ENCODE peak calls at places on chromosome 22, in ten cellular contexts. One of them, this sample, is unnamed.

GRCh38 chr22:29157759-29158535 is 47.7 kb upstream of the EMID1 start:
- DNase-seq in fibroblast of villous mesenchyme: no peak
- DNase-seq in activated naive CD4-positive, alpha-beta T cell: no peak
- DNase-seq in T follicular helper cell: no peak
- DNase-seq in psoas muscle: no peak
- DNase-seq in stimulated activated CD8-positive, alpha-beta memory T cell treated with anti-CD3 and anti-CD28 coated beads, Interleukin-4, amount 100 ng/mL, for 24 hours: no peak
- DNase-seq in immature natural killer cell: no peak
- DNase-seq in HTR-8/SVneo: no peak
- DNase-seq in endothelial cell: no peak
- DNase-seq in KBM-7: no peak
- DNase-seq in this sample: no peak

GRCh38 chr22:31579835-31580242 is 82.2 kb downstream of the PISD start:
- DNase-seq in stimulated activated CD8-positive, alpha-beta memory T cell treated with anti-CD3 and anti-CD28 coated beads, Interleukin-4, amount 100 ng/mL, for 24 hours: no peak
- DNase-seq in KBM-7: no peak
- DNase-seq in HTR-8/SVneo: no peak
- DNase-seq in fibroblast of villous mesenchyme: no peak
- DNase-seq in immature natural killer cell: no peak
- DNase-seq in psoas muscle: no peak
- DNase-seq in T follicular helper cell: no peak
- DNase-seq in endothelial cell: no peak
- DNase-seq in activated naive CD4-positive, alpha-beta T cell: no peak
- DNase-seq in this sample: peak

GRCh38 chr22:43101306-43101705 is 9.2 kb upstream of the BIK start:
- DNase-seq in fibroblast of villous mesenchyme: peak
- DNase-seq in psoas muscle: no peak
- DNase-seq in activated naive CD4-positive, alpha-beta T cell: no peak
- DNase-seq in KBM-7: no peak
- DNase-seq in immature natural killer cell: no peak
- DNase-seq in HTR-8/SVneo: no peak
- DNase-seq in stimulated activated CD8-positive, alpha-beta memory T cell treated with anti-CD3 and anti-CD28 coated beads, Interleukin-4, amount 100 ng/mL, for 24 hours: no peak
- DNase-seq in T follicular helper cell: no peak
- DNase-seq in endothelial cell: no peak
- DNase-seq in this sample: no peak

GRCh38 chr22:36405671-36406070 is 17.9 kb upstream of the MYH9 start:
- DNase-seq in fibroblast of villous mesenchyme: peak
- DNase-seq in immature natural killer cell: peak
- DNase-seq in stimulated activated CD8-positive, alpha-beta memory T cell treated with anti-CD3 and anti-CD28 coated beads, Interleukin-4, amount 100 ng/mL, for 24 hours: no peak
- DNase-seq in KBM-7: peak
- DNase-seq in activated naive CD4-positive, alpha-beta T cell: no peak
- DNase-seq in endothelial cell: no peak
- DNase-seq in T follicular helper cell: no peak
- DNase-seq in psoas muscle: no peak
- DNase-seq in HTR-8/SVneo: no peak
- DNase-seq in this sample: no peak

GRCh38 chr22:38890377-38890776 is 18.4 kb upstream of the CBX6 start:
- DNase-seq in activated naive CD4-positive, alpha-beta T cell: no peak
- DNase-seq in endothelial cell: no peak
- DNase-seq in stimulated activated CD8-positive, alpha-beta memory T cell treated with anti-CD3 and anti-CD28 coated beads, Interleukin-4, amount 100 ng/mL, for 24 hours: no peak
- DNase-seq in immature natural killer cell: no peak
- DNase-seq in KBM-7: no peak
- DNase-seq in fibroblast of villous mesenchyme: no peak
- DNase-seq in T follicular helper cell: no peak
- DNase-seq in HTR-8/SVneo: no peak
- DNase-seq in psoas muscle: no peak
- DNase-seq in this sample: no peak

GRCh38 chr22:45246060-45246985 is 5.6 kb upstream of the KIAA0930 start:
- DNase-seq in stimulated activated CD8-positive, alpha-beta memory T cell treated with anti-CD3 and anti-CD28 coated beads, Interleukin-4, amount 100 ng/mL, for 24 hours: no peak
- DNase-seq in activated naive CD4-positive, alpha-beta T cell: no peak
- DNase-seq in HTR-8/SVneo: peak
- DNase-seq in T follicular helper cell: no peak
- DNase-seq in endothelial cell: no peak
- DNase-seq in KBM-7: no peak
- DNase-seq in immature natural killer cell: no peak
- DNase-seq in psoas muscle: peak
- DNase-seq in fibroblast of villous mesenchyme: peak
- DNase-seq in this sample: peak

GRCh38 chr22:23067691-23068090 is 2.6 kb upstream of the GNAZ start:
- DNase-seq in endothelial cell: peak
- DNase-seq in KBM-7: no peak
- DNase-seq in psoas muscle: peak
- DNase-seq in fibroblast of villous mesenchyme: peak
- DNase-seq in activated naive CD4-positive, alpha-beta T cell: no peak
- DNase-seq in immature natural killer cell: no peak
- DNase-seq in HTR-8/SVneo: no peak
- DNase-seq in T follicular helper cell: no peak
- DNase-seq in stimulated activated CD8-positive, alpha-beta memory T cell treated with anti-CD3 and anti-CD28 coated beads, Interleukin-4, amount 100 ng/mL, for 24 hours: no peak
- DNase-seq in this sample: no peak

GRCh38 chr22:24445481-24446290 is 18.3 kb downstream of the ADORA2A start:
- DNase-seq in HTR-8/SVneo: no peak
- DNase-seq in stimulated activated CD8-positive, alpha-beta memory T cell treated with anti-CD3 and anti-CD28 coated beads, Interleukin-4, amount 100 ng/mL, for 24 hours: no peak
- DNase-seq in fibroblast of villous mesenchyme: no peak
- DNase-seq in KBM-7: no peak
- DNase-seq in T follicular helper cell: no peak
- DNase-seq in immature natural killer cell: no peak
- DNase-seq in activated naive CD4-positive, alpha-beta T cell: no peak
- DNase-seq in endothelial cell: no peak
- DNase-seq in psoas muscle: no peak
- DNase-seq in this sample: no peak

GRCh38 chr22:48750826-48751440 is 1076.7 kb downstream of the BRD1 start:
- DNase-seq in activated naive CD4-positive, alpha-beta T cell: no peak
- DNase-seq in stimulated activated CD8-positive, alpha-beta memory T cell treated with anti-CD3 and anti-CD28 coated beads, Interleukin-4, amount 100 ng/mL, for 24 hours: no peak
- DNase-seq in psoas muscle: no peak
- DNase-seq in endothelial cell: no peak
- DNase-seq in KBM-7: no peak
- DNase-seq in fibroblast of villous mesenchyme: no peak
- DNase-seq in T follicular helper cell: no peak
- DNase-seq in HTR-8/SVneo: no peak
- DNase-seq in immature natural killer cell: no peak
- DNase-seq in this sample: no peak

GRCh38 chr22:29555065-29555644 is 1.6 kb upstream of the THOC5 start:
- DNase-seq in HTR-8/SVneo: no peak
- DNase-seq in KBM-7: no peak
- DNase-seq in stimulated activated CD8-positive, alpha-beta memory T cell treated with anti-CD3 and anti-CD28 coated beads, Interleukin-4, amount 100 ng/mL, for 24 hours: no peak
- DNase-seq in immature natural killer cell: no peak
- DNase-seq in fibroblast of villous mesenchyme: peak
- DNase-seq in psoas muscle: no peak
- DNase-seq in endothelial cell: no peak
- DNase-seq in activated naive CD4-positive, alpha-beta T cell: no peak
- DNase-seq in T follicular helper cell: no peak
- DNase-seq in this sample: no peak

This sample was measured in HuH-7.